ENCODE peak calls at places on chromosomes 11 and 22, in four cellular contexts. Y is adipocyte, W is ovary, J is GM23248. F is an unnamed sample.

GRCh38 chr11:14376920-14377319 is 17.9 kb upstream of the RRAS2 start:
- DNase-seq in Y (no peak), W (no peak), J (no peak), F (no peak)

GRCh38 chr11:122556605-122557004 is 98.9 kb upstream of the UBASH3B start:
- DNase-seq in Y (peak; percentile 38), W (peak; percentile 35), J (peak; percentile 69), F (no peak)

GRCh38 chr22:50091092-50091491 is 1.3 kb downstream of the MOV10L1 start:
- DNase-seq in Y (no peak), W (no peak), J (no peak), F (no peak)

GRCh38 chr11:125055107-125055715 is 7.9 kb upstream of the SLC37A2 start:
- DNase-seq in Y (no peak), W (no peak), J (no peak), F (no peak)

GRCh38 chr11:40130427-40130826 is 1329.0 kb downstream of the LRRC4C start:
- DNase-seq in Y (no peak), W (no peak), J (no peak), F (no peak)

GRCh38 chr11:9687736-9688494 is 24.0 kb downstream of the SWAP70 start:
- DNase-seq in Y (peak; percentile 70), W (no peak), J (peak; percentile 32), F (peak; percentile 15)

GRCh38 chr11:86160546-86161149 is 83.9 kb upstream of the EED start:
- DNase-seq in Y (peak; percentile 35), W (no peak), J (peak; percentile 48), F (peak; percentile 44)

GRCh38 chr11:7696424-7696823 is 9.9 kb downstream of the OVCH2 start:
- DNase-seq in Y (no peak), W (no peak), J (no peak), F (no peak)

GRCh38 chr11:68692115-68692514 is 7.8 kb downstream of the GAL start:
- DNase-seq in Y (no peak), W (no peak), J (no peak), F (no peak)

GRCh38 chr11:115530752-115531151 is 26.5 kb upstream of the CADM1 start:
- DNase-seq in Y (no peak), W (no peak), J (no peak), F (no peak)

GRCh38 chr11:128133501-128133900 is 453.9 kb downstream of the ETS1 start:
- DNase-seq in Y (peak; percentile 27), W (no peak), J (no peak), F (no peak)

GRCh38 chr22:45998638-45999378 is 21.8 kb upstream of the WNT7B start:
- DNase-seq in Y (no peak), W (no peak), J (no peak), F (no peak)

DNA sequence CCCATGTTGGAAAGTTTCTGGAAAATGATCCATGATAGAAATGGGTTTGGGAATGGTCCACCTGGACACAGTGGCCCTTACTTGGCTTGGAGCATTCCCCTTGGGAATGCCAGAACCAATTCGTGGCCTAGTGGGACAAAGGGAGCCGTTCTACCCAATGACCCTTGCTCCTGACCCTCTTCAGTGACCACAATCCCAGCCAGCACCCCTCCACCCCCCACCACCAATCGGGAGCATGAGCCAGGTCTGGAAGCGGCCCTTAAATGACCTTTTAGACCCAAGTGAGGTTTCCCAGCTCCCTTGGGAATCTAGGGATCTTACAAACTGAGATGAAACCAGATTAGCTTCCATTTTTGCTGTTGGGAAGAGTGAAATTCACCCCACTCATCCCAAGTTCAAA is 51.3 kb upstream of the CDON start:
- DNase-seq in Y (no peak), W (no peak), J (peak; percentile 51), F (no peak)
- H3K4me3 ChIP-seq in Y (peak overlapping the region; percentile 51), W (no peak overlapping the region), J (no peak overlapping the region), F (no peak overlapping the region)

DNA sequence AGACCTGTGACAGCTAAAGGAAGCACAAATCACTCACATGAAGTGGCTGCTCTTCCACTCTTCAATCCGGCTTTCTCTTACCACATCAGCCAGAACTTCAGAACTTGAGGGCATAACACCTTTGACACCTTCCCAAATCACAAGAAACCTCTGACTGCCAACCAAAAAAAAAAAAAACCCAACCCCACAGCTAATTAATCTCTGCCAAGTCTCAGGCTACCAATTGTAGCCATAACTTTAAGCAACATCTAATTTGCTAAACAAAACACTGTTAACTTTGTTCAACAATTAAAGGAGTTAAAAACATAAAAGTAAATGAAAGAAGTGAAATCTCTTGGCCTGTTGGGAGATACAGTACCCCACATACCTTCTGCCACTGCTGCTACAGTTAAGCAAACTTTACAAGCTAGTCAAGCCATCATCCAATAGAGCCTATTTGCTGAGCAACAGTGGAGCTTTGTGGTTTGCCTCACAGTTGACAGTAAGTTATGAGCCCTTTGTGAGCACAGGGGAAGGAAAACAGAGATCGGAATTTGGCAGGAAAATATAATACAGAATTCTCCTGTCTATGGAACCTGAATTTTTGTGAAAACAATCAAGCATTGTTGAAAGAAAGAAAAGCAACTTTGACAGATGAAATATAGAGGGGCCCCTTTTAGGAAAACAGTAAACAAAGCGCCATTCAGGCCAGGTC is at the start of gene SOX6:
- DNase-seq in Y (peak; percentile 34), W (no peak), J (no peak), F (peak; percentile 79)
- H3K4me1 ChIP-seq in Y (peaks cover 9% of the 10 kb centered on the region), W (no peaks in the 10 kb centered on the region), J (no peaks in the 10 kb centered on the region), F (peaks cover 27% of the 10 kb centered on the region)

DNA sequence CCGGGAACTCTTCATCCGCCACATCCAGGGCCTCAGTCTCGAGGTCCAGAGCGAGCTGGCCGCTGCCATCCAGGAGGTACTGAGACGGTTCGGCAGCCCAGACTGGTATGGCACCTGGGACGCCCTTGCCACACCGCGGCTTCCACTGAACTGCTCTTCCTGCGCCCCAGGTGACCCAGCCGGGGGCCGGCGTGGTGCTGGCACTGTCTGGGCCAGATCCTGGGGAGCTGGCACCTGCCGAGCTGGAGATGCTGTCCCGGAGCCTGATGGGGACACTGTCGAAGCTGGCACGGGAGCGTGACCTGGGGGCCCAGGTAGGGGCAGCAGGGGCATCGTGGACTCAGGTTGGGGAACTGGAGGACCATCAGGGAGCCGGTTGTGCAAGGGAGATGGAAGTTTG is 1.4 kb downstream of the CCDC88B start:
- DNase-seq in Y (no peak), W (no peak), J (no peak), F (no peak)
- H3K4me3 ChIP-seq in Y (no peak overlapping the region), W (no peak overlapping the region), J (no peak overlapping the region), F (no peak overlapping the region)

GRCh38 chr11:72807789-72808188 is 6.4 kb upstream of the ATG16L2 start:
- DNase-seq in Y (no peak), W (no peak), J (no peak), F (no peak)
- H3K4me1 ChIP-seq in Y (peaks cover 22% of the 10 kb centered on the region), W (peaks cover 2% of the 10 kb centered on the region), J (peaks cover 12% of the 10 kb centered on the region), F (peaks cover 26% of the 10 kb centered on the region)

DNA sequence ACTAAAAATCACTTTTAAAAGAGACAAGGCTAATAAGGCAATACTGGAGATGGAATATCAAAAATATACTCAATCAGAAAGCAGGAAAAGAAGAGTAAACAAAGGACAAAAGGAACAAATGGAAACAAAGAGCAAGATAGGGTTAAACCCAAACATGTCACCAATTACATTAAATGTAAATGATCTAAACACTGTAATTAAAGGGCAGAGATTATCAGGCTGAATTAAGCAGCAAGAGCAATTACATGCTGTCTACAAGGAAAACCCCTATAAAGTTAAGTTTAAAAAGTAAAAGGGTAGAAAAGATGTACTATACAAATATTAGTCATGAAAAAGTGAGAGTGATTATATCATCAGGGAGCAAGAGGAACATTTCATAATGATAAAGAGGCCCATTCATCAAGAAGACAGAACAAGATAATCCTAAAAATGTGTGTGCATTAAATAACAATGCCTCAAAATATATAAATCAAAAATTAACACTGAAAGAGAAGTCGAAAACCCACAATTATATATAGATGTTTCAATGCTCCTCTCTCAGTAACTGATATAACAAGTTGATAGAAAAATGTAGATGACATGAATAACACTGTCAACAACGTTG is 56.8 kb downstream of the ALX4 start:
- DNase-seq in Y (no peak), W (no peak), J (no peak), F (no peak)
- H3K4me3 ChIP-seq in Y (peak overlapping the region; percentile 3), W (no peak overlapping the region), J (no peak overlapping the region), F (no peak overlapping the region)

GRCh38 chr11:1756024-1756561 is 5.7 kb upstream of the IFITM10 start:
- DNase-seq in Y (no peak), W (no peak), J (no peak), F (no peak)
- H3K4me1 ChIP-seq in Y (peaks cover 26% of the 10 kb centered on the region), W (peaks cover 4% of the 10 kb centered on the region), J (peaks cover under 1% of the 10 kb centered on the region), F (peaks cover 20% of the 10 kb centered on the region)

GRCh38 chr22:39214383-39215069 is 30.3 kb downstream of the PDGFB start:
- DNase-seq in Y (peak; percentile 9), W (no peak), J (peak; percentile 42), F (peak; percentile 32)

GRCh38 chr22:39215430-39216142 is 29.2 kb downstream of the PDGFB start:
- DNase-seq in Y (no peak), W (no peak), J (no peak), F (no peak)

GRCh38 chr22:39215070-39215396 is 29.7 kb downstream of the PDGFB start:
- DNase-seq in Y (no peak), W (no peak), J (no peak), F (no peak)

GRCh38 chr22:39212721-39213376 is 31.9 kb downstream of the PDGFB start:
- DNase-seq in Y (no peak), W (no peak), J (no peak), F (peak; percentile 46)

GRCh38 chr22:39214006-39214382 is 30.8 kb downstream of the PDGFB start:
- DNase-seq in Y (no peak), W (no peak), J (no peak), F (peak; percentile 14)
- H3K4me3 ChIP-seq in Y (no peak overlapping the region), W (no peak overlapping the region), J (no peak overlapping the region), F (no peak overlapping the region)

GRCh38 chr22:38700789-38701628 is at the start of gene JOSD1:
- DNase-seq in Y (peak; percentile 97), W (peak; percentile 99), J (peak; percentile 96), F (peak; percentile 94)

GRCh38 chr22:38698407-38699094 is 2.2 kb downstream of the JOSD1 start:
- DNase-seq in Y (no peak), W (no peak), J (no peak), F (no peak)

GRCh38 chr22:38699143-38699542 is 1.6 kb downstream of the JOSD1 start:
- DNase-seq in Y (no peak), W (no peak), J (peak; percentile 6), F (no peak)

GRCh38 chr22:38700271-38700788 is 413 bp downstream of the JOSD1 start:
- DNase-seq in Y (peak; percentile 78), W (no peak), J (peak; percentile 82), F (peak; percentile 77)

GRCh38 chr22:38699784-38700183 is 959 bp downstream of the JOSD1 start:
- DNase-seq in Y (peak; percentile 57), W (no peak), J (peak; percentile 83), F (no peak)
- H3K4me1 ChIP-seq in Y (peaks cover 47% of the 10 kb centered on the region), W (peaks cover 14% of the 10 kb centered on the region), J (peaks cover 45% of the 10 kb centered on the region), F (peaks cover 50% of the 10 kb centered on the region)

DNA sequence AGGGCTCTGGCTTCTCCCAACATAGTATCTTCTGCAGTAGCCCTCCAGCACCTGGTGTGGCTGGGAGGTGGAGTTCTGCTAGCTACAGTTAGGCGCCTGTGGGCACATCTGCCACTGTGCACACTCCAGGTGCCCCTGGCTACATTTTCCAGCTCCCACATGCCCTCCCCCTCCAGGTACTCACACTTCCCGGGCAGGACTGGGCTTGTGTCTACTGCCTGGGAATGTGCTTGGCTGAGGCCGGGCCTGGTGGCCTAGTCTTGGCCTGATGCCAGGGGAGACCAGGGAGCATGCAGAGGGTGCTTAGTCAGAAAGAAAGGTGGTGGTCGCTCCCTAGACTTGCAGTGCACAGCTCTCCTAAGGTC is 15.9 kb downstream of the PHLDB1 start:
- DNase-seq in Y (peak; percentile 45), W (no peak), J (peak; percentile 61), F (no peak)
- H3K4me3 ChIP-seq in Y (peak overlapping the region; percentile 81), W (no peak overlapping the region), J (peak overlapping the region; percentile 78), F (peak overlapping the region; percentile 19)

DNA sequence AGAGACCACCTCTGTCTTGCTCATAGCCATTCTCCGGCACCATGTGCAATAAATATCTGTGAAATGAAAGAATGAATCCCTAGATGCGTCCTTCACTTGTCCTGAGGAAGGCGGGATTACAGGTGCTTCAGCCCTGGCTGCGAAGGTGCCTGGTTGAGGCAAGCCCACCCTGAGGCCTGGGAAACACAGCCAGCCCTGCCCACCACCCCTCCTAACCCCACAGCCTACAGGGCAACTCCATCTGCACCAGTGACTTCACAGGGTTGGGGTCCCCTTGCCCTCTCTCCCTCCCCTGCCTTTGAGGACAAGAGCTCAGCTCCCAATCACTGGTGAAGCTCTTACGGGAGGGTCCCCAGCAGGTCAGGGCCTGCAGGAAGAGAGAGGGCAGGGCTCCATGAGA is 17.5 kb upstream of the SCGB1A1 start:
- DNase-seq in Y (no peak), W (no peak), J (no peak), F (no peak)
- H3K4me1 ChIP-seq in Y (peaks cover 57% of the 10 kb centered on the region), W (peaks cover 43% of the 10 kb centered on the region), J (peaks cover 49% of the 10 kb centered on the region), F (peaks cover 11% of the 10 kb centered on the region)